ENCODE peak calls at places on chromosome 17, in five cellular contexts. U, N, C, R and W are unnamed samples.

GRCh38 chr17:50027639-50028206 is 28.2 kb upstream of the ITGA3 start:
- DNase-seq in R (peak; percentile 48), C (peak; percentile 75), N (no peak), U (peak; percentile 36), W (no peak)

GRCh38 chr17:48313096-48313495 is 116.9 kb downstream of the SKAP1 start:
- DNase-seq in N (no peak), C (no peak), U (no peak), R (no peak), W (no peak)

GRCh38 chr17:4766199-4766598 is 5.5 kb upstream of the TM4SF5 start:
- DNase-seq in U (no peak), N (no peak), R (no peak), C (no peak), W (no peak)

GRCh38 chr17:17346428-17347233 is 43.5 kb downstream of the NT5M start:
- DNase-seq in C (no peak), R (no peak), N (no peak), U (no peak), W (no peak)

GRCh38 chr17:17564896-17565295 is 26.6 kb downstream of the PEMT start:
- DNase-seq in N (no peak), U (no peak), R (no peak), C (no peak), W (peak; percentile 70)

GRCh38 chr17:4162775-4163498 is 19.9 kb downstream of the CYB5D2 start:
- DNase-seq in U (no peak), C (no peak), N (no peak), R (no peak), W (no peak)

GRCh38 chr17:3887811-3888210 is 5.0 kb downstream of the CAMKK1 start:
- DNase-seq in C (no peak), U (no peak), R (no peak), N (no peak), W (peak; percentile 41)

GRCh38 chr17:81520021-81520894 is 7.7 kb upstream of the ACTG1 start:
- DNase-seq in R (no peak), N (no peak), C (no peak), U (no peak), W (no peak)

GRCh38 chr17:64998436-64999190 is 57.9 kb downstream of the GNA13 start:
- DNase-seq in C (no peak), U (no peak), R (no peak), N (no peak), W (no peak)

GRCh38 chr17:45341389-45342158 is 24.8 kb upstream of the MAP3K14 start:
- DNase-seq in N (no peak), U (no peak), R (peak; percentile 81), C (peak; percentile 47), W (no peak)

GRCh38 chr17:6700948-6701307 is 12.2 kb downstream of the SLC13A5 start:
- DNase-seq in N (no peak), U (no peak), R (no peak), C (no peak), W (no peak)